ENCODE peak calls at places on chromosomes 1 and 21, in four cellular contexts. R, L, H and W are unnamed samples.

GRCh38 chr1:186188736-186189135 is 186.3 kb downstream of the TPR start:
- DNase-seq in R (no peak), L (no peak), H (no peak), W (no peak)

GRCh38 chr1:154295408-154296235 is 23.2 kb downstream of the HAX1 start:
- DNase-seq in L (no peak), H (no peak), R (peak), W (no peak)

GRCh38 chr1:162854245-162854860 is 6.6 kb downstream of the CCDC190 start:
- DNase-seq in H (peak), L (no peak), R (peak), W (no peak)

GRCh38 chr21:21387891-21388290 is 389.7 kb downstream of the NCAM2 start:
- DNase-seq in L (no peak), H (no peak), R (peak), W (no peak)

GRCh38 chr1:23742670-23743286 is 493 bp upstream of the ELOA start:
- DNase-seq in R (no peak), L (no peak), H (no peak), W (no peak)

GRCh38 chr1:153793261-153793972 is 18.2 kb downstream of the SLC27A3 start:
- DNase-seq in L (no peak), R (no peak), H (peak), W (no peak)

GRCh38 chr1:113226118-113226517 is 153.1 kb downstream of the LRIG2 start:
- DNase-seq in R (no peak), H (no peak), L (no peak), W (peak)

GRCh38 chr1:17527036-17527914 is 12.2 kb upstream of the ARHGEF10L start:
- DNase-seq in R (no peak), H (no peak), L (no peak), W (no peak)

GRCh38 chr1:188433428-188433827 is 1604.7 kb downstream of the PLA2G4A start:
- DNase-seq in L (no peak), R (no peak), H (no peak), W (no peak)